ENCODE peak calls at places on chromosomes 16 and 17, in six cellular contexts. L is activated T-helper 1 cell treated with Interleukin-2 at 50 U/mL for 16 hours, N is KG1, D is NCI-H2227 treated with DMSO at 0.1 percent for 48 hours, R is Peyer's patch, C is NCI-H187 treated with DMSO at 0.1 percent for 48 hours. K is an unnamed sample.

GRCh38 chr16:25172831-25173230 is 43.9 kb upstream of the AQP8 start:
- DNase-seq in L (no peak), N (no peak), D (no peak), R (no peak), C (no peak), K (no peak)

GRCh38 chr17:65170839-65171238 is 33.7 kb downstream of the RGS9 start:
- DNase-seq in L (no peak), N (no peak), D (no peak), R (no peak), C (no peak), K (no peak)

GRCh38 chr16:23137818-23138217 is 11.4 kb downstream of the USP31 start:
- DNase-seq in L (no peak), N (no peak), D (no peak), R (no peak), C (no peak), K (no peak)

GRCh38 chr17:15914400-15915165 is 30.3 kb upstream of the ADORA2B start:
- DNase-seq in L (no peak), N (no peak), D (no peak), R (no peak), C (no peak), K (no peak)

GRCh38 chr17:1031711-1032110 is 34.8 kb downstream of the TIMM22 start:
- DNase-seq in L (no peak), N (no peak), D (no peak), R (no peak), C (no peak), K (peak)

GRCh38 chr16:15792563-15792971 is 64.3 kb downstream of the MYH11 start:
- DNase-seq in L (no peak), N (no peak), D (no peak), R (no peak), C (no peak), K (no peak)

GRCh38 chr17:80477647-80478478 is 1.5 kb upstream of the NPTX1 start:
- DNase-seq in L (no peak), N (no peak), D (peak), R (no peak), C (no peak), K (peak)

GRCh38 chr17:82520041-82520910 is 744 bp downstream of the FOXK2 start:
- DNase-seq in L (peak), N (no peak), D (no peak), R (no peak), C (no peak), K (peak)

GRCh38 chr17:4498461-4499397 is at the start of gene SPNS2:
- DNase-seq in L (peak), N (no peak), D (peak), R (peak), C (no peak), K (peak)

GRCh38 chr16:20363191-20363590 is 10.7 kb upstream of the UMOD start:
- DNase-seq in L (no peak), N (no peak), D (no peak), R (no peak), C (no peak), K (no peak)

GRCh38 chr17:36509272-36509985 is 22.9 kb downstream of the ZNHIT3 start:
- DNase-seq in L (no peak), N (no peak), D (no peak), R (no peak), C (no peak), K (no peak)

GRCh38 chr17:42773290-42774035 is at the start of gene VPS25:
- DNase-seq in L (peak), N (peak), D (peak), R (peak), C (peak), K (peak)

GRCh38 chr17:80603380-80603779 is 58.7 kb downstream of the RPTOR start:
- DNase-seq in L (no peak), N (no peak), D (no peak), R (no peak), C (no peak), K (no peak)

GRCh38 chr16:53232826-53233529 is 178.2 kb downstream of the CHD9 start:
- DNase-seq in L (no peak), N (no peak), D (no peak), R (no peak), C (no peak), K (no peak)

GRCh38 chr16:3496386-3496785 is 1.1 kb upstream of the C16orf90 start:
- DNase-seq in L (no peak), N (no peak), D (no peak), R (no peak), C (no peak), K (no peak)

K was measured in retina.